ENCODE peak calls at places on chromosomes 12 and 14, in eight cellular contexts. E is colonic mucosa, L is choroid plexus epithelial cell, X is upper lobe of right lung, Z is astrocyte of the spinal cord, Y is ovary, F is heart right ventricle, P is mesothelial cell of epicardium. D is an unnamed sample.

GRCh38 chr12:15276088-15276698 is 46.1 kb upstream of the PTPRO start:
- DNase-seq in Y (no peak), E (peak), F (no peak), X (no peak), L (peak), Z (peak), P (no peak), D (no peak)

GRCh38 chr12:132788375-132789098 is 26.9 kb upstream of the ANKLE2 start:
- DNase-seq in Y (no peak), E (no peak), F (no peak), X (no peak), P (no peak), L (no peak), Z (no peak), D (no peak)

GRCh38 chr14:43894534-43894933 is 612.5 kb downstream of the FSCB start:
- DNase-seq in E (no peak), X (no peak), F (no peak), Z (no peak), P (no peak), Y (no peak), L (no peak), D (no peak)

GRCh38 chr14:104722938-104723650 is 935 bp upstream of the ADSS1 start:
- DNase-seq in L (no peak), Z (no peak), F (no peak), P (no peak), Y (no peak), X (no peak), E (peak), D (no peak)

GRCh38 chr12:67676624-67677023 is 28.1 kb downstream of the DYRK2 start:
- DNase-seq in F (no peak), L (no peak), X (no peak), Z (no peak), P (no peak), E (no peak), Y (no peak), D (no peak)

GRCh38 chr14:70886421-70887206 is 20.6 kb upstream of the PCNX1 start:
- DNase-seq in Y (no peak), Z (no peak), X (no peak), E (no peak), L (no peak), P (no peak), F (no peak), D (peak)

GRCh38 chr14:104827173-104828055 is 26.5 kb downstream of the ZBTB42 start:
- DNase-seq in L (peak), Z (peak), F (no peak), X (peak), Y (peak), E (peak), P (no peak), D (peak)

GRCh38 chr14:96275182-96276112 is 19.4 kb downstream of the BDKRB1 start:
- DNase-seq in X (peak), P (peak), L (peak), Y (peak), E (peak), Z (peak), F (peak), D (peak)

GRCh38 chr12:47808049-47808448 is 11.7 kb downstream of the HDAC7 start:
- DNase-seq in X (peak), Y (peak), P (no peak), F (peak), L (peak), Z (peak), E (peak), D (peak)

GRCh38 chr12:65334534-65334933 is 56.1 kb downstream of the MSRB3 start:
- DNase-seq in E (no peak), P (no peak), Z (no peak), X (no peak), F (no peak), Y (no peak), L (no peak), D (no peak)

GRCh38 chr14:61764342-61765122 is 2.3 kb downstream of the SNAPC1 start:
- DNase-seq in L (no peak), F (no peak), Z (no peak), E (no peak), X (no peak), P (no peak), Y (no peak), D (no peak)

GRCh38 chr14:39181026-39181692 is 6.1 kb downstream of the PNN start:
- DNase-seq in Z (no peak), P (no peak), E (no peak), L (no peak), Y (no peak), X (no peak), F (no peak), D (no peak)

GRCh38 chr12:98345308-98345876 is 170.0 kb upstream of the TMPO start:
- DNase-seq in L (no peak), F (no peak), P (no peak), Y (no peak), X (no peak), E (no peak), Z (no peak), D (no peak)

GRCh38 chr12:88921434-88921833 is 341.2 kb upstream of the KITLG start:
- DNase-seq in P (no peak), X (no peak), Y (no peak), F (no peak), Z (no peak), E (no peak), L (no peak), D (no peak)

GRCh38 chr14:73785336-73785833 is 66.2 kb upstream of the PTGR2 start:
- DNase-seq in X (no peak), L (peak), Z (peak), Y (peak), F (no peak), P (no peak), E (peak), D (no peak)

GRCh38 chr14:25400607-25401206 is 350.8 kb upstream of the STXBP6 start:
- DNase-seq in E (peak), F (no peak), L (peak), Y (no peak), Z (peak), P (no peak), X (no peak), D (no peak)

GRCh38 chr14:95286649-95287048 is 33.1 kb downstream of the CLMN start:
- DNase-seq in F (no peak), P (no peak), Y (no peak), E (no peak), X (no peak), Z (no peak), L (no peak), D (no peak)

GRCh38 chr12:19829100-19829853 is 390.0 kb downstream of the AEBP2 start:
- DNase-seq in E (no peak), L (no peak), X (no peak), F (no peak), Y (no peak), Z (no peak), P (no peak), D (no peak)

GRCh38 chr14:67734675-67735074 is 33.0 kb downstream of the RDH12 start:
- DNase-seq in Z (no peak), E (no peak), P (no peak), Y (no peak), F (no peak), X (no peak), L (no peak), D (no peak)

GRCh38 chr12:109387425-109388166 is 39.9 kb downstream of the MYO1H start:
- DNase-seq in Y (no peak), E (no peak), Z (peak), P (no peak), X (no peak), F (no peak), L (peak), D (no peak)

GRCh38 chr14:96832351-96832750 is 35.2 kb downstream of the VRK1 start:
- DNase-seq in Y (no peak), E (no peak), P (no peak), X (no peak), F (no peak), Z (no peak), L (no peak), D (no peak)

GRCh38 chr14:105500726-105501101 is 9.7 kb downstream of the TEDC1 start:
- DNase-seq in L (no peak), X (peak), E (no peak), Z (no peak), Y (no peak), P (no peak), F (no peak), D (no peak)

GRCh38 chr12:119808441-119808840 is 68.7 kb downstream of the CIT start:
- DNase-seq in X (no peak), F (no peak), Z (no peak), P (no peak), E (no peak), L (no peak), Y (no peak), D (no peak)

GRCh38 chr12:108305520-108305919 is 33.6 kb downstream of the CMKLR1 start:
- DNase-seq in Y (peak), F (peak), E (peak), X (peak), P (no peak), Z (peak), L (peak), D (no peak)

GRCh38 chr14:102927878-102928411 is 5.5 kb downstream of the AMN start:
- DNase-seq in L (peak), P (no peak), Y (no peak), E (peak), F (no peak), Z (no peak), X (peak), D (no peak)

GRCh38 chr12:130214686-130215370 is 52.6 kb downstream of the FZD10 start:
- DNase-seq in P (no peak), Z (no peak), Y (no peak), E (no peak), X (no peak), L (no peak), F (no peak), D (no peak)

GRCh38 chr14:50820786-50821185 is 10.2 kb downstream of the NIN start:
- DNase-seq in X (no peak), F (no peak), P (no peak), L (no peak), E (no peak), Z (no peak), Y (no peak), D (no peak)

GRCh38 chr12:38386238-38386985 is 69.8 kb downstream of the ALG10B start:
- DNase-seq in E (no peak), L (peak), X (no peak), Y (no peak), Z (no peak), P (no peak), F (no peak), D (no peak)

GRCh38 chr12:92571169-92571568 is 131.6 kb upstream of the PLEKHG7 start:
- DNase-seq in Z (no peak), X (no peak), P (no peak), L (no peak), Y (no peak), E (no peak), F (no peak), D (no peak)

DNA sequence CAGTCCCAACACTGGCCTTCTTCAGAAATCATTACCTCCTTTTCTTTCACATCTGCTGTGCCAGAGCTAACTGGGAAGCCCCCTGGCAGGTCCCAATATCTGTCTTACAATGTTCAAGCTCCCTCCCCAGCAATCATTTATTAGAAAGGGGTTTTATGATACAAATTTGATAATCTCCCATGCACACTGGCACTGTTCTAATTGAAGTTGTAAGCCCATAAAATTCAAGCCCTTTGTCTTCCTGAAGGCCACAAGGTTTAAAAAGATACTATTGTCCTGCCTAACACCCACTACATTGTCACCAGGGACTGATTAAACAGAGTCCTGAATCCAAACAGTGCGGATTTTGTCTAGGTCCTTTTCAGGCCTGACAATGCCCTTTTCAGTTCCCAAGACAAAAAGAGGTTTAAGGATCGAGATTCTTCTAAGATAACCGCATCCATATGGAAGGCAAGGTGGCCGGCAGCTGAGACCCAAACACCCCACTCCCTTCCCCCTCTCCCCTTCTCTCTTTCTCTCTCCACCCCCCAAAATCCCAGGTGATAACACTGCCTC is 3.3 kb downstream of the NKX2-8 start:
- DNase-seq in X (no peak), Z (no peak), F (no peak), L (no peak), Y (no peak), P (no peak), E (no peak), D (no peak)
- TF ChIP-seq CTCF in X (no peak), Z (no peak), F (no peak), L (no peak), Y (no peak), P (no peak), E (no peak), D (no peak)

GRCh38 chr14:35858521-35859209 is 32.5 kb downstream of the BRMS1L start:
- DNase-seq in P (no peak), F (no peak), E (no peak), Y (no peak), Z (peak), X (no peak), L (peak), D (no peak)

GRCh38 chr14:35851823-35852222 is 25.7 kb downstream of the BRMS1L start:
- DNase-seq in E (no peak), F (no peak), L (no peak), P (no peak), Y (no peak), X (no peak), Z (no peak), D (no peak)

GRCh38 chr14:35853225-35853624 is 27.1 kb downstream of the BRMS1L start:
- DNase-seq in F (no peak), Y (no peak), E (no peak), X (no peak), Z (no peak), P (no peak), L (no peak), D (no peak)

GRCh38 chr14:35854696-35855270 is 28.6 kb downstream of the BRMS1L start:
- DNase-seq in X (no peak), Y (no peak), Z (no peak), F (no peak), L (no peak), P (no peak), E (no peak), D (no peak)

GRCh38 chr14:35855886-35856481 is 29.8 kb downstream of the BRMS1L start:
- DNase-seq in Y (no peak), E (no peak), F (no peak), Z (no peak), L (no peak), X (no peak), P (no peak), D (no peak)
- TF ChIP-seq CTCF in Y (no peak), E (no peak), F (no peak), Z (no peak), L (no peak), X (no peak), P (no peak), D (no peak)

DNA sequence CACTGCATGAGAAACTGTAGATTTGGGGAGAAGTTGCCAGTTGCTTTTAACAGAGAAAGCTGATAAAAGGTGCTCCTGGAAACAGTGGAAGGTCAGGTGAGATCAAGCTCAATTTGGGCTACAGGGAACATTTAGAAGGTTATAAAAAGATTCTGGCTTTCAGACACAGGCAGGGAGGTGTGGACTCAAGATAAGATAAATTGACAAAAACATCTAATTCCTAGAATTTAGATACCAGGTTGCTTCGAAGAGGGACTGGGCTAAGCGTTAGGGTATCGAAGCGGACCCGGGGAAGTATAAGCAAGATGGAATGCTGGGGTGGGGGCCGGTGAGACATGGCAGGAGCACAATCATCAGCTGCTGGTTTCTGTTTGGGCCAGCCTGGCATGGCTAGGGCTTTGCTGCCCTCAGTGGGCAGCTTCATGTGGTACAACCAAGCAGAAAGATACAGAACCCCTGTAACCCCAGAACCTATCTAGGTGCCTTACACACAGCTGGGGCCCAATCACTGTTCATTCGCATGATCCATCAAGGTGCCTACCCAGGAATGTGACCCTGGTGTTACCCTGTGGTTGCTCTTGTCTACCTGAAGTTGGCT is 15.0 kb upstream of the CELA1 start:
- DNase-seq in F (no peak), Y (no peak), E (no peak), P (no peak), X (no peak), L (no peak), Z (no peak), D (no peak)
- TF ChIP-seq CTCF in F (no peak), Y (no peak), E (no peak), P (no peak), X (no peak), L (no peak), Z (peak), D (no peak)

DNA sequence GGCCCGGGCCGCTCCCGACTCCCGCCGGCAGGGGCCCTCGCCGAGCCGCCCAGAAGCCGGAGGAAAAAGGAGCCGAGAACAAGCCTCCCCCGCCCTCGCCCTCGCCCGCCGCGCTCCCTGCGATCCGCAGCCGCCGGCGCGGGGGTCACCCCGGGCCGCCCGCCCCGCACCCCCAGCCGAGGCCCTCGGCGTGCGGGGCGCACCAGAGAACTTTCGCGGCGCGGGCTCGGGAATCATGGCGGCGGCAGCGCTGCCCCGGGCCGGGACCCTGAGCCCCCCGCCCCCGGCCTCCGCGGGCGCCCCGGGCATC is 519 bp downstream of the CDK2AP1 start:
- DNase-seq in F (peak), Y (peak), Z (peak), P (peak), X (peak), E (peak), L (peak), D (peak)
- TF ChIP-seq CTCF in F (peak), Y (peak), Z (peak), P (no peak), X (peak), E (no peak), L (peak), D (no peak)

GRCh38 chr14:76473381-76474263 is 97.7 kb downstream of the ESRRB start:
- DNase-seq in Z (peak), E (no peak), Y (no peak), L (peak), X (peak), P (no peak), F (peak), D (no peak)
- TF ChIP-seq CTCF in Z (peak), E (no peak), Y (no peak), L (peak), X (peak), P (no peak), F (peak), D (no peak)

GRCh38 chr14:36580856-36581831 is 1.3 kb downstream of the NKX2-8 start:
- DNase-seq in P (no peak), Z (peak), F (no peak), L (peak), Y (no peak), X (peak), E (no peak), D (no peak)
- TF ChIP-seq CTCF in P (no peak), Z (no peak), F (no peak), L (no peak), Y (no peak), X (no peak), E (no peak), D (no peak)

GRCh38 chr14:91060472-91061308 is at the start of gene RPS6KA5:
- DNase-seq in P (peak), X (peak), E (peak), Z (peak), L (peak), Y (peak), F (peak), D (peak)
- TF ChIP-seq CTCF in P (no peak), X (peak), E (no peak), Z (no peak), L (no peak), Y (peak), F (peak), D (no peak)

GRCh38 chr12:2625267-2625666 is 169.5 kb upstream of the FKBP4 start:
- DNase-seq in Z (no peak), E (no peak), F (no peak), L (no peak), X (no peak), P (no peak), Y (no peak), D (no peak)

GRCh38 chr12:2622460-2622859 is 172.3 kb upstream of the FKBP4 start:
- DNase-seq in L (no peak), X (no peak), P (no peak), Y (no peak), F (no peak), E (no peak), Z (no peak), D (no peak)

GRCh38 chr12:2623472-2623871 is 171.3 kb upstream of the FKBP4 start:
- DNase-seq in F (no peak), X (no peak), Z (no peak), L (no peak), Y (no peak), P (no peak), E (no peak), D (no peak)

GRCh38 chr12:2627343-2628191 is 167.2 kb upstream of the FKBP4 start:
- DNase-seq in P (no peak), F (no peak), Y (no peak), E (no peak), Z (no peak), L (no peak), X (no peak), D (no peak)

DNA sequence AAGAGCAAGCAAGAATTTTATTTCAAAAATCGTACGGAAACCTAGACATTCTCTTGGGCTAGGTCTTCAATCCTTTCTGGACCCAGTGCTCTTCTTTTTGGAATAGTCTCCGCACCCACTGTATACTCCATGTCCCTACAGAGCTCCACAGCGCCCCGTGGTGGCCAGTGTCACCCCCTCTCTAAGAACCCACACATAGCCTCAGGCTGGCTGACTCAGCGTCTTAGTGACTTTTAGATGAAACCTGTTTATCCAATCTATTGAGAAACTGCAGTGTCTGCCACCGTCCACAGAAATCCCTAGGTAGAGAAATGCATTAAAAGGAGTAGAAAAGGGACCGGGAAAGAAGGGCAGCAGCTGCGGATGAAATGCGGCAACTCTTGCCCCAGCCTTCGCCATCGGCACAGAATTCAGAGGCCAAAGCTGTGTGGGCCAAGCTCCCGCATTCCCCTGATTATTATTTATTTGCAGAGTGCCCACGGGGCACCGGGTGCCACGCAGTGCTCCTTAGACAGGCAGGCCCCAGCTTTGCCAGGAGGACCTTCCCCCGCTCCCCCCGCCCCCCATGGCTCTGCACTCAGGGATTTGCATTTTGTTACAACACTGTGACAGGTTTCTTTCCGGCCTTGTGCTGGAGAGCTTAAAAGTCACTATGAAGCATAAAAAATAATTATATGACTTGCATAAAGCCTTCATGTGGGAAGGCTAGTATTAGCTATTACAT is 170.1 kb upstream of the FKBP4 start:
- DNase-seq in L (no peak), E (no peak), Y (no peak), X (no peak), P (no peak), Z (peak), F (no peak), D (no peak)
- TF ChIP-seq CTCF in L (peak), E (no peak), Y (no peak), X (no peak), P (peak), Z (peak), F (peak), D (no peak)

GRCh38 chr12:60257063-60257462 is 661.2 kb downstream of the SLC16A7 start:
- DNase-seq in L (peak), F (no peak), E (no peak), Z (peak), Y (no peak), P (no peak), X (no peak), D (no peak)
- TF ChIP-seq CTCF in L (peak), F (no peak), E (no peak), Z (peak), Y (no peak), P (no peak), X (no peak), D (no peak)